ENCODE peak calls at places on chromosomes 6 and 20, in six cellular contexts. R is K562, V is A549, I is SK-N-SH, W is H1, X is HepG2. N is an unnamed sample.
A peak's percentile ranks its signal among the peaks of the same experiment; 100 is the strongest.

GRCh38 chr6:30590509-30590908 is 19.3 kb downstream of the ABCF1 start:
- DNase-seq in R (no peak), V (no peak), I (no peak), W (no peak), X (no peak), N (no peak)

GRCh38 chr6:138310294-138310693 is 67.4 kb upstream of the SMIM28 start:
- DNase-seq in R (no peak), V (no peak), I (no peak), W (no peak), X (no peak), N (no peak)

GRCh38 chr6:108874470-108875160 is 26.4 kb downstream of the ARMC2 start:
- DNase-seq in R (no peak), V (no peak), I (no peak), W (no peak), X (no peak), N (peak; percentile 51)

GRCh38 chr6:50791900-50792508 is 26.7 kb upstream of the TFAP2B start:
- DNase-seq in R (peak; percentile 63), V (peak; percentile 9), I (peak; percentile 59), W (no peak), X (peak; percentile 61), N (no peak)

GRCh38 chr6:88683734-88684133 is 279.7 kb downstream of the RNGTT start:
- DNase-seq in R (no peak), V (no peak), I (no peak), W (no peak), X (no peak), N (no peak)

GRCh38 chr6:118719351-118720124 is 68.1 kb upstream of the CEP85L start:
- DNase-seq in R (no peak), V (no peak), I (no peak), W (no peak), X (no peak), N (no peak)

GRCh38 chr20:5718896-5719595 is 31.2 kb upstream of the SHLD1 start:
- DNase-seq in R (no peak), V (no peak), I (no peak), W (no peak), X (no peak), N (no peak)

GRCh38 chr20:41786158-41786557 is 168.0 kb upstream of the CHD6 start:
- DNase-seq in R (no peak), V (no peak), I (no peak), W (no peak), X (no peak), N (no peak)

GRCh38 chr6:127520061-127520460 is 926 bp upstream of the MTCL3 start:
- DNase-seq in R (no peak), V (no peak), I (no peak), W (no peak), X (no peak), N (no peak)

GRCh38 chr6:38799529-38800184 is 84.5 kb downstream of the DNAH8 start:
- DNase-seq in R (no peak), V (no peak), I (no peak), W (no peak), X (no peak), N (no peak)

GRCh38 chr6:79403525-79403924 is 133.7 kb downstream of the LCA5 start:
- DNase-seq in R (no peak), V (no peak), I (no peak), W (no peak), X (no peak), N (no peak)

GRCh38 chr20:3755814-3756480 is 11.6 kb downstream of the ADISSP start:
- DNase-seq in R (no peak), V (no peak), I (no peak), W (no peak), X (no peak), N (no peak)

GRCh38 chr20:51258582-51259175 is 235.8 kb upstream of the KCNG1 start:
- DNase-seq in R (no peak), V (peak; percentile 5), I (no peak), W (no peak), X (no peak), N (no peak)

GRCh38 chr6:7954477-7955200 is 44.1 kb upstream of the TXNDC5 start:
- DNase-seq in R (no peak), V (no peak), I (no peak), W (no peak), X (no peak), N (no peak)

GRCh38 chr6:7960848-7961247 is 50.3 kb upstream of the TXNDC5 start:
- DNase-seq in R (no peak), V (no peak), I (no peak), W (no peak), X (no peak), N (peak; percentile 48)

GRCh38 chr6:7960141-7960540 is 49.6 kb upstream of the TXNDC5 start:
- DNase-seq in R (no peak), V (no peak), I (no peak), W (no peak), X (no peak), N (no peak)

GRCh38 chr6:7959453-7959852 is 48.9 kb upstream of the TXNDC5 start:
- DNase-seq in R (no peak), V (no peak), I (no peak), W (no peak), X (no peak), N (no peak)

DNA sequence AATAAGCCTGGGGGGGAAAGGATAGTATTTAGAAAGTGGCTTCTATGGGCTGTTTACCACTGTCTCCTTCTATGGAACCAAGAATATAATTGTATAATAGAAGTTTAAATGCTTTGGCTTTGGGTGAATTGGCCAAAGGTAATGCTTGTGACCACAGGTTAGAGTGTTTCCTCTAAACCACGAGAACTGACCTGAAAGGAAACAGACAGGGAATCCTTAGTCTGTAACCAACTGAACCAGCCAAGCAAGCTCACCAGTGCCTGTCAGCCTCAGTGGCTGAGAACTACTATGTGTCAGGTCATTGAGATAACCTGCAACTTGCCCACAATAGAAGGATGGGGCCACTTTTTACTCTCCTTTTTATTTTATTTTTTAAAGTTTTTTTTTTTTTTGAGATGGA is 47.9 kb upstream of the TXNDC5 start:
- DNase-seq in R (no peak), V (no peak), I (no peak), W (no peak), X (no peak), N (no peak)
- TF ChIP-seq CHD2 in R (no peak), V (no peak), I (no peak), W (no peak), X (no peak), N (no peak)

GRCh38 chr6:63997727-63998126 is 362.1 kb downstream of the PHF3 start:
- DNase-seq in R (no peak), V (no peak), I (no peak), W (no peak), X (no peak), N (no peak)
- TF ChIP-seq CHD2 in R (no peak), V (no peak), I (no peak), W (no peak), X (no peak), N (no peak)

GRCh38 chr6:46645265-46645664 is 7.4 kb downstream of the CYP39A1 start:
- DNase-seq in R (no peak), V (no peak), I (no peak), W (no peak), X (no peak), N (no peak)

GRCh38 chr6:46652232-46652602 is 401 bp downstream of the CYP39A1 start:
- DNase-seq in R (no peak), V (no peak), I (no peak), W (no peak), X (no peak), N (no peak)

GRCh38 chr6:46651006-46651405 is 1.6 kb downstream of the CYP39A1 start:
- DNase-seq in R (no peak), V (no peak), I (no peak), W (no peak), X (no peak), N (no peak)

GRCh38 chr6:46651766-46652165 is 852 bp downstream of the CYP39A1 start:
- DNase-seq in R (no peak), V (no peak), I (no peak), W (no peak), X (no peak), N (no peak)

DNA sequence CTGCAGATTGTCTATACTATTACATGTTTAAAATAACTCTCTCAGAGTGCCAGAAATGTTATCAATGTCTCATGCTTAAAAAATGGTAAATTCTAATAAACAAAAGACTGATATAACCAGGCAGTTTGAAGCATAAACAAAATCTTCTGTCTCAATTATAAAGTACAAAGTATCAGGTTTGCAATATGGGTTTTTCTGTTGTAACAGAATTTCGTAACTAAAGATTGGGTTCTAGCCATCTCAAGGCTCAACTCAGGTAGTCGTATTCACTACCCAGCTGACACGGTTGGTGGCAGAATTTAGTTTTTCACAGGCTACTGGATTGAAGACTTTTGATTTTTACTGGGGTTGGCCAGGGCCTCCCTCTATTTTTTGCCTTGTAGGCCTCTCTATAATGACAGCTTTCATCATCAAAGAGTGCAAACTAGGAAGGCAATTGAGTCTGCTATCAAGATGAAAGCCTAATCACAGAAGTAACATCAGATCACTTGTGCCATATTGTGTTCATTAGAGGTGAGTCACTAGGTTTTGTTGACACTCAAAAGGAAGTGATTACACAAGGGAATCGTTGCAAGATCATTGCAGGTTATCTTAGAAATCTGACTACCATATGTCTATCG is 3.6 kb downstream of the CYP39A1 start:
- DNase-seq in R (no peak), V (no peak), I (no peak), W (no peak), X (peak; percentile 58), N (no peak)
- TF ChIP-seq CHD2 in R (no peak), V (no peak), I (no peak), W (no peak), X (no peak), N (no peak)

DNA sequence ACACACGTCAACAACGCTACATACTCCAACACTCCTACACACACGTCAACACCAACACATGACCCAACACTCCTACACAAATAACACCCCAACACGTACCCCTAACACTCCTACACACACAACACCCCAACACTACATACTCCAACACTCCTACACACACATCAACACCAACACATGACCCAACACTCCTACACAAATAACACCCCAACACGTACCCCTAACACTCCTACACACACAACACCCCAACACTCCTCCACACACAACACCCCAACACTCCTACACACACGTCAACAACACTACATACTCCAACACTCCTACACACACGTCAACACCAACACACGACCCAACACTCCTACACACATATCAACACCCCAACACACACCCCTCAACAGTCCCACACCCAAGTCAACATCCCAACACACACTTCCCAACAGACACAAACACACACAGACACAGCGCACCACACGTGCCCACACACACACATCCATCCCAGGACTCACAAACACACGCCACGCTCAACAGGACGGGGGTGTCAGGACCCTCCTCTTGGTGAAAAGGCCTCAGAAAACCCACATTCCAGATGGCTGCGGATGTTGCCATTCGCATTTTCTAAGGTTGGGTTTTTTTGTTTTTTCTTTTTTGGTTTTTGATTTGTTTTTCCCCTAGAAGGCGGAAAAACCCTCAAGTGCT is 40.4 kb upstream of the ZBP1 start:
- DNase-seq in R (no peak), V (no peak), I (peak; percentile 4), W (peak; percentile 16), X (no peak), N (no peak)
- TF ChIP-seq CHD2 in R (no peak), V (no peak), I (no peak), W (no peak), X (no peak), N (no peak)